ENCODE peak calls at places on chromosomes 6 and 20, in four cellular contexts. One of them, this sample, is unnamed.

GRCh38 chr6:11473008-11473740 is 64.4 kb upstream of the TMEM170B start:
- DNase-seq in heart left ventricle: no peak
- DNase-seq in H1: no peak
- DNase-seq in ovary: no peak
- DNase-seq in this sample: no peak

GRCh38 chr20:63955281-63955845 is 853 bp downstream of the UCKL1 start:
- DNase-seq in H1: peak; percentile 68
- DNase-seq in heart left ventricle: peak; percentile 78
- DNase-seq in ovary: no peak
- DNase-seq in this sample: no peak

GRCh38 chr6:26329763-26330511 is 35.1 kb upstream of the BTN3A2 start:
- DNase-seq in heart left ventricle: no peak
- DNase-seq in H1: peak; percentile 90
- DNase-seq in ovary: no peak
- DNase-seq in this sample: no peak

GRCh38 chr20:50999355-50999754 is 23.6 kb downstream of the KCNG1 start:
- DNase-seq in H1: no peak
- DNase-seq in ovary: no peak
- DNase-seq in heart left ventricle: no peak
- DNase-seq in this sample: no peak

GRCh38 chr6:149483849-149484635 is 772 bp downstream of the ZC3H12D start:
- DNase-seq in ovary: no peak
- DNase-seq in H1: no peak
- DNase-seq in heart left ventricle: no peak
- DNase-seq in this sample: no peak

GRCh38 chr20:62603021-62603906 is 39.0 kb upstream of the SLCO4A1 start:
- DNase-seq in H1: no peak
- DNase-seq in heart left ventricle: peak; percentile 86
- DNase-seq in ovary: no peak
- DNase-seq in this sample: peak; percentile 94

GRCh38 chr20:19453781-19454310 is 241.4 kb downstream of the SLC24A3 start:
- DNase-seq in ovary: no peak
- DNase-seq in heart left ventricle: no peak
- DNase-seq in H1: no peak
- DNase-seq in this sample: no peak

GRCh38 chr6:153698637-153699036 is 340.4 kb upstream of the OPRM1 start:
- DNase-seq in H1: no peak
- DNase-seq in heart left ventricle: no peak
- DNase-seq in ovary: no peak
- DNase-seq in this sample: no peak

GRCh38 chr6:127077886-127078285 is 40.6 kb upstream of the RSPO3 start:
- DNase-seq in ovary: no peak
- DNase-seq in H1: no peak
- DNase-seq in heart left ventricle: no peak
- DNase-seq in this sample: no peak

GRCh38 chr6:157459327-157459726 is 78.3 kb downstream of the ZDHHC14 start:
- DNase-seq in heart left ventricle: no peak
- DNase-seq in ovary: no peak
- DNase-seq in H1: peak; percentile 22
- DNase-seq in this sample: no peak

GRCh38 chr6:106560966-106561740 is 68.1 kb downstream of the RTN4IP1 start:
- DNase-seq in heart left ventricle: no peak
- DNase-seq in H1: no peak
- DNase-seq in ovary: no peak
- DNase-seq in this sample: no peak

GRCh38 chr6:3526962-3527796 is 70.3 kb upstream of the SLC22A23 start:
- DNase-seq in ovary: no peak
- DNase-seq in heart left ventricle: no peak
- DNase-seq in H1: no peak
- DNase-seq in this sample: no peak

GRCh38 chr20:23009636-23010035 is 25.5 kb upstream of the SSTR4 start:
- DNase-seq in heart left ventricle: no peak
- DNase-seq in ovary: no peak
- DNase-seq in H1: no peak
- DNase-seq in this sample: no peak

GRCh38 chr6:91132461-91132860 is 545.6 kb upstream of the MAP3K7 start:
- DNase-seq in heart left ventricle: no peak
- DNase-seq in ovary: no peak
- DNase-seq in H1: no peak
- DNase-seq in this sample: no peak

GRCh38 chr20:10314198-10314597 is 95.6 kb downstream of the SNAP25 start:
- DNase-seq in ovary: no peak
- DNase-seq in heart left ventricle: no peak
- DNase-seq in H1: no peak
- DNase-seq in this sample: no peak

GRCh38 chr20:50855498-50856474 is 60.9 kb downstream of the BCAS4 start:
- DNase-seq in H1: no peak
- DNase-seq in heart left ventricle: no peak
- DNase-seq in ovary: no peak
- DNase-seq in this sample: no peak

GRCh38 chr6:169026175-169026574 is 227.5 kb downstream of the THBS2 start:
- DNase-seq in H1: no peak
- DNase-seq in ovary: no peak
- DNase-seq in heart left ventricle: no peak
- DNase-seq in this sample: no peak

GRCh38 chr6:19873031-19873430 is 35.9 kb downstream of the ID4 start:
- DNase-seq in H1: no peak
- DNase-seq in heart left ventricle: no peak
- DNase-seq in ovary: no peak
- DNase-seq in this sample: no peak

GRCh38 chr6:6810727-6811126 is 222.2 kb downstream of the LY86 start:
- DNase-seq in ovary: no peak
- DNase-seq in heart left ventricle: no peak
- DNase-seq in H1: no peak
- DNase-seq in this sample: no peak

GRCh38 chr6:165227644-165228329 is 81.6 kb downstream of the C6orf118 start:
- DNase-seq in H1: no peak
- DNase-seq in ovary: no peak
- DNase-seq in heart left ventricle: no peak
- DNase-seq in this sample: no peak

GRCh38 chr6:90483116-90483839 is 103.6 kb downstream of the MAP3K7 start:
- DNase-seq in ovary: no peak
- DNase-seq in H1: no peak
- DNase-seq in heart left ventricle: no peak
- DNase-seq in this sample: no peak

GRCh38 chr6:132300323-132300949 is 100.8 kb downstream of the MOXD1 start:
- DNase-seq in heart left ventricle: no peak
- DNase-seq in H1: no peak
- DNase-seq in ovary: no peak
- DNase-seq in this sample: no peak

GRCh38 chr6:102798631-102799030 is 1405.1 kb downstream of the GRIK2 start:
- DNase-seq in heart left ventricle: no peak
- DNase-seq in ovary: no peak
- DNase-seq in H1: peak; percentile 72
- DNase-seq in this sample: no peak

GRCh38 chr6:69584913-69585729 is 211.7 kb downstream of the LMBRD1 start:
- DNase-seq in heart left ventricle: no peak
- DNase-seq in ovary: no peak
- DNase-seq in H1: no peak
- DNase-seq in this sample: no peak

GRCh38 chr20:21453676-21454075 is 56.4 kb upstream of the NKX2-4 start:
- DNase-seq in heart left ventricle: no peak
- DNase-seq in ovary: no peak
- DNase-seq in H1: no peak
- DNase-seq in this sample: no peak

GRCh38 chr6:125910518-125910917 is 46.1 kb upstream of the HINT3 start:
- DNase-seq in heart left ventricle: no peak
- DNase-seq in H1: no peak
- DNase-seq in ovary: no peak
- DNase-seq in this sample: no peak

GRCh38 chr6:13453771-13454251 is 33.6 kb downstream of the GFOD1 start:
- DNase-seq in ovary: no peak
- DNase-seq in H1: no peak
- DNase-seq in heart left ventricle: no peak
- DNase-seq in this sample: no peak
- TF ChIP-seq POLR2A in ovary: no peak
- TF ChIP-seq POLR2A in H1: no peak
- TF ChIP-seq POLR2A in heart left ventricle: no peak
- TF ChIP-seq POLR2A in this sample: no peak

GRCh38 chr20:47503685-47504084 is 2.0 kb downstream of the NCOA3 start:
- DNase-seq in ovary: no peak
- DNase-seq in heart left ventricle: no peak
- DNase-seq in H1: no peak
- DNase-seq in this sample: no peak

GRCh38 chr20:47501117-47501482 is 587 bp upstream of the NCOA3 start:
- DNase-seq in ovary: no peak
- DNase-seq in H1: no peak
- DNase-seq in heart left ventricle: no peak
- DNase-seq in this sample: no peak

GRCh38 chr20:47501483-47502270 is at the start of gene NCOA3:
- DNase-seq in heart left ventricle: peak; percentile 99
- DNase-seq in ovary: peak; percentile 94
- DNase-seq in H1: peak; percentile 97
- DNase-seq in this sample: peak; percentile 98

GRCh38 chr20:47502271-47502730 is 614 bp downstream of the NCOA3 start:
- DNase-seq in H1: peak; percentile 59
- DNase-seq in ovary: peak; percentile 36
- DNase-seq in heart left ventricle: peak; percentile 66
- DNase-seq in this sample: no peak

DNA sequence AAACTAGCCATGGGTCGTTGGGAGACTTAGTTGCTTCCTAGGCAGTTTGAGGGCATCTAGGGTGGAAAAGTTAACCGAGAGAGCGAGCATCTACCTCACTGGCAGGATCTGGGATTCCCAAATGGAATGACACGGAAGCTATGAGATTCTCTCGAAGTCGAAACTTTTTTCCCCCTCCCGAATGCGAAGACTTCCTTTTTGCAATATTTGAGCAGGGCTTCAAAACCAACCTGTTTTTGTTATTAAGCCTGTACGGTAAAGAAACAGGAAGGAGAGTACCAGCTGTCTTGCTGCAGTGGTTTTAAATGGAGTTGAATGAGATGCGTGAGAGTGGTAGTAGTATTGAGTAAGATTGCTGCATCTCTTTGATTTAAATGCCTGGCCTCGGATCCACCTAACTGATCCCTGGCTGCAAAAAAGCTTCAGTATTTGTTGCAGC is 1.1 kb downstream of the NCOA3 start:
- DNase-seq in heart left ventricle: no peak
- DNase-seq in ovary: no peak
- DNase-seq in H1: no peak
- DNase-seq in this sample: no peak
- TF ChIP-seq POLR2A in heart left ventricle: no peak
- TF ChIP-seq POLR2A in ovary: no peak
- TF ChIP-seq POLR2A in H1: no peak
- TF ChIP-seq POLR2A in this sample: no peak

GRCh38 chr20:38143238-38143645 is 21.8 kb downstream of the TGM2 start:
- DNase-seq in ovary: no peak
- DNase-seq in heart left ventricle: no peak
- DNase-seq in H1: no peak
- DNase-seq in this sample: no peak

GRCh38 chr20:38144608-38145093 is 20.4 kb downstream of the TGM2 start:
- DNase-seq in heart left ventricle: peak; percentile 51
- DNase-seq in H1: no peak
- DNase-seq in ovary: no peak
- DNase-seq in this sample: no peak

GRCh38 chr20:38145094-38146075 is 19.7 kb downstream of the TGM2 start:
- DNase-seq in heart left ventricle: peak; percentile 32
- DNase-seq in ovary: peak; percentile 85
- DNase-seq in H1: no peak
- DNase-seq in this sample: no peak

GRCh38 chr20:38141889-38142494 is 23.1 kb downstream of the TGM2 start:
- DNase-seq in heart left ventricle: no peak
- DNase-seq in ovary: no peak
- DNase-seq in H1: no peak
- DNase-seq in this sample: peak; percentile 55

DNA sequence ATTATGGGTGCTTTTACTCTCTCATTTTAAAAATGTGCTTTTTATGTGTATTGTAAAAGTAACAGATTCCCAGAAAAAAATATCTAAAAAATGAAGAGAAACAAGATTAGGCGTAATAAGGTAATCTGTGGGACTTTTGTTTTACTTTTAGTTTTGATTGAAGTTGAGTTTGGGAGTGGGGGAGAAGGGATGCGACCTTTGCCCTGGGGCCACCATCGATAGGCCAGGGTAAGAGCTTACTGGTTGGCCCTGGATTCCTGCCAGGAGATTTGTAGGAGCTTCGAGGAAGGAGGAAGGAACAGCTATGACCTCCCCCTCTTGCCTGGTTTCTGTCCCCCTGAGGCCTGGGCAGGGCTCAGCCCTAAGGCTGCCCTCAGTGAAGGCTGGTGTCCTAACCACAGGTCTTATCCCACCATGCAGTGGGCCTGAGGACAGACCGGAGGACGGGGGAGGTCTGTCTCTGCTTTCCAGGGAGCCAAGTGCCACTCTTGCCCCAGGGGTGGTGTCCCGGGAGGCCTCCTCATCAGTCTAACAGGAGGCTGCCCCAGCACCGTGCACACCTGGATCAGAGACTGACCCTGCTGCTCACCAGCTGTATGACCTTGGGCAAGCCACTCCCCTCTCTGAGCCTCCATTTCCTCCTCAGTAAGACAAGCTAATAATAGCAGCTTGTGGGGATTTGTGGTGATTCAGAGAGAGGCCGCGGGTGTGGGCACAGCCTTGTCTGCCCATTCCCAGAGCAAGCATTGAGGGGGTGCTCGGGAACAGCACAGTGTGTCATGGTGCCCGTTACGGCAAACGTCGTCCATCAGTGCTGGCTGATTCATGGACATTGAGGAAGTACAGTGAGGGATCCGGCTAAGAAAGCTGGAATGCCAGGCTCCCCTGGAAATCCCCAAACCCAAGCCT is 21.2 kb downstream of the TGM2 start:
- DNase-seq in ovary: no peak
- DNase-seq in heart left ventricle: peak; percentile 66
- DNase-seq in H1: no peak
- DNase-seq in this sample: no peak
- TF ChIP-seq POLR2A in ovary: no peak
- TF ChIP-seq POLR2A in heart left ventricle: no peak
- TF ChIP-seq POLR2A in H1: no peak
- TF ChIP-seq POLR2A in this sample: no peak

DNA sequence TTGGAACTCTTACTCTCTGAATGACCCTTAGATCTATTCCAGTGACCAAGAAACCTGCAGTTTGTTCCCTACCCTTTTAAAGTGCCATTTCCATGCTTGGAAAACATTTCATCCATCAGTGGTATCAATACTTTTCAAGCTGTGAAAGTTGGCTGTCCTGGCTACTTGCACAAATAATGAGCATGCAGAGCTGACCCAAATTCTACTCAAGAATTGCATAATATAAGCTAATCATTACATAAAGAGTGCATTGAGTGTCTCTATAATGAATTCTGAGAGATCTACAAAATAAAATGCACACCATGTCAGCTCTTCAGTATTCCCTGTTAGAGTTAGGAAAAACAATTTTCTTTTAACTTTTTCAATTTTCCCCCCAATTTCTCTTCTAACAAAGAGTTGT is 181.3 kb upstream of the HS3ST5 start:
- DNase-seq in ovary: no peak
- DNase-seq in H1: no peak
- DNase-seq in heart left ventricle: no peak
- DNase-seq in this sample: no peak
- TF ChIP-seq POLR2A in ovary: no peak
- TF ChIP-seq POLR2A in H1: no peak
- TF ChIP-seq POLR2A in heart left ventricle: no peak
- TF ChIP-seq POLR2A in this sample: no peak

This sample was measured in spleen.